ENCODE peak calls at places on chromosomes 12 and 14, in five cellular contexts. Q is heart right ventricle, Z is tibial nerve, C is brain microvascular endothelial cell, E is esophagus muscularis mucosa. H is an unnamed sample. For H3K27me3, the result is how much of the 10 kb centered on the place peaks cover.

GRCh38 chr12:131196220-131196619 is 242.5 kb downstream of the ADGRD1 start:
- DNase-seq in E (peak), Z (no peak), Q (no peak), C (no peak), H (no peak)

GRCh38 chr12:14942532-14942931 is 4.2 kb upstream of the ERP27 start:
- DNase-seq in Q (no peak), E (no peak), C (no peak), Z (no peak), H (no peak)

GRCh38 chr12:130742112-130742511 is 26.0 kb upstream of the RIMBP2 start:
- DNase-seq in Q (no peak), Z (no peak), C (no peak), E (no peak), H (no peak)

GRCh38 chr14:103123634-103124500 is 606 bp downstream of the TNFAIP2 start:
- DNase-seq in E (no peak), Q (peak), Z (peak), C (no peak), H (no peak)

GRCh38 chr12:41512531-41512930 is 324.4 kb downstream of the PDZRN4 start:
- DNase-seq in Z (no peak), C (no peak), Q (no peak), E (no peak), H (no peak)

GRCh38 chr12:5909560-5909959 is 35.5 kb downstream of the ANO2 start:
- DNase-seq in E (peak), Z (no peak), C (no peak), Q (no peak), H (no peak)

GRCh38 chr12:115240251-115240650 is 556.3 kb upstream of the TBX3 start:
- DNase-seq in C (no peak), E (no peak), Q (no peak), Z (no peak), H (no peak)

GRCh38 chr12:94875525-94875924 is 128.0 kb downstream of the NDUFA12 start:
- DNase-seq in E (peak), C (no peak), Q (no peak), Z (no peak), H (no peak)

GRCh38 chr14:99348816-99349609 is 77.0 kb upstream of the BCL11B start:
- DNase-seq in Z (no peak), E (no peak), C (no peak), Q (no peak), H (no peak)

GRCh38 chr14:100440207-100440631 is 117.1 kb downstream of the SLC25A47 start:
- DNase-seq in C (peak), E (no peak), Z (peak), Q (peak), H (peak)

GRCh38 chr12:94172031-94172430 is 23.7 kb downstream of the PLXNC1 start:
- DNase-seq in C (peak), Q (no peak), E (no peak), Z (no peak), H (no peak)

GRCh38 chr14:56414231-56414630 is 165.4 kb upstream of the TMEM260 start:
- DNase-seq in E (no peak), Z (no peak), Q (no peak), C (no peak), H (no peak)

GRCh38 chr12:108214486-108214885 is 85.4 kb downstream of the WSCD2 start:
- DNase-seq in Z (peak), C (peak), Q (peak), E (no peak), H (no peak)

GRCh38 chr12:49340095-49340870 is 3.3 kb upstream of the C1QL4 start:
- DNase-seq in C (no peak), E (no peak), Z (no peak), Q (no peak), H (no peak)

GRCh38 chr14:74275265-74275841 is 27.4 kb downstream of the ABCD4 start:
- DNase-seq in C (peak), Q (no peak), Z (no peak), E (no peak), H (no peak)

GRCh38 chr12:102874819-102875218 is 42.2 kb downstream of the PAH start:
- DNase-seq in Q (no peak), E (peak), Z (peak), C (no peak), H (peak)

GRCh38 chr14:94046696-94047250 is 20.6 kb downstream of the OTUB2 start:
- DNase-seq in Z (no peak), Q (no peak), C (no peak), E (no peak), H (no peak)

GRCh38 chr14:94936411-94936892 is 166.5 kb upstream of the GSC start:
- DNase-seq in Q (peak), C (no peak), E (peak), Z (peak), H (peak)

GRCh38 chr12:12441891-12442461 is 85.1 kb downstream of the BORCS5 start:
- DNase-seq in E (no peak), C (peak), Q (no peak), Z (no peak), H (no peak)

GRCh38 chr12:10136637-10137205 is 6.7 kb upstream of the CLEC7A start:
- DNase-seq in Q (no peak), Z (no peak), E (no peak), C (no peak), H (no peak)

DNA sequence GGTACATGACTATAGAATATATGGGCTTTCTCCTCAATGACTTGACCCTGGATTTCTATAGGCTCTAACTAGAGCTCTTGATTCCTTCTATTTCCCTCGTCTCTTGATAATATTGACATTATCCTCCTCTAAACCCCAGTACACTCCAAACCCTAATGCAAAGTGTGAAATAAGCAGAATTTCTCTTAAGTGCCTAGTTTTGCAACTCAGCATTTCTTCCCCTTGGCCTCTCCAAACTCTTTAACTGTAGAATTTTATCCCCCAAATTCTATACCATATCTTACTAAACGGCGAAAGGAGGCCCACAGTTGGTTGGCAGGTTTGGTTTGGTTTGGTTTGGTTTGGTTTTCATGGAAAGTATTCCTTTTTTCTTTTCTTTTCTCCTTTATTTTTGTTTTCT is 498.7 kb downstream of the CCER1 start:
- DNase-seq in Q (no peak), E (no peak), Z (no peak), C (no peak), H (no peak)
- H3K27me3 ChIP-seq in Q (under half), E (under half), Z (under half), C (under half), H (under half)

GRCh38 chr12:7444076-7444475 is at the start of gene CD163L1:
- DNase-seq in Z (no peak), C (no peak), Q (no peak), E (no peak), H (no peak)
- H3K27ac ChIP-seq in Z (no peak), C (no peak), Q (no peak), E (no peak), H (no peak)

GRCh38 chr12:51247523-51248206 is 9.0 kb downstream of the DAZAP2 start:
- DNase-seq in Z (no peak), C (no peak), Q (no peak), E (no peak), H (no peak)

GRCh38 chr12:51244269-51244668 is 5.6 kb downstream of the DAZAP2 start:
- DNase-seq in Q (no peak), C (peak), Z (no peak), E (no peak), H (no peak)

GRCh38 chr12:51242896-51243295 is 4.3 kb downstream of the DAZAP2 start:
- DNase-seq in Z (no peak), Q (no peak), C (no peak), E (no peak), H (no peak)

GRCh38 chr12:51245476-51246253 is 7.0 kb downstream of the DAZAP2 start:
- DNase-seq in Q (no peak), Z (no peak), E (no peak), C (no peak), H (no peak)

GRCh38 chr12:51246254-51246853 is 7.7 kb downstream of the DAZAP2 start:
- DNase-seq in C (peak), Z (no peak), E (no peak), Q (no peak), H (no peak)
- TF ChIP-seq CTCF in C (peak), Z (no peak), E (no peak), Q (peak), H (no peak)

DNA sequence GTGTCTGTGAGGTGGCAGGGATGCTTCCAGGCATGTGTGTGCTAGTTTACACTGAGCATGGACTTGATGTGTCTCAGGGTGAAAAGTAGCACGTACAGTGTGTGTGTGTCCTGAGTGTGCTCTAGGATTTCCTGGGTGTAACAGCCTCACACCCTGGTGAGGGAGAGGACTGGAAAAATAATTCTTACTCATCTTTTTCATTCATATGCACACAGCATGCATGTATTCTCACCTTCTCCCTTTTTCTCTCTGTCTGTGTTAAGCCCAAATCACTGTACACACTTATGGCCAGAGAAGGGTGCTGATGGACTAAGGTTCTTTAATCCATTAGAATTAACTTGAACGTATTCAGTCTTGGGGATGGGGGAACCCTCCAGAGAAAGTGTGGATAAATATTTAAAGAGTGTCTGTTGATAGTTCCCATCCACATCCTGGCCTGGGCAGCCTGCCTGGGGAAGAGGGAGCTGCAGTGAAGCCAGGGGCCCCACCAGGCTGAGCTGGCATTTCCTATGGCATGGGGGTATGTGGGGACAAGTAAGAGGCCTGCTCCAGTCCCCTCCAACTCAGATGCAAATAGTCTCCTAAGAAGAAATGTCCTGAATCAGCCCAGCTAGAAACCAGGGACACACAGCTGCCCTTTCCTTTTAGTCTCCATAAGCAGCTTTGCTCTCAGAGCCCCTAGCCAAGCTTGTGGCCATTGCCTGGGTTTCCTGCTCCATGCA is 1.1 kb upstream of the HOXC8 start:
- DNase-seq in Q (no peak), C (no peak), E (no peak), Z (no peak), H (no peak)
- H3K27me3 ChIP-seq in Q (under half), C (half or more), E (half or more), Z (half or more), H (half or more)

DNA sequence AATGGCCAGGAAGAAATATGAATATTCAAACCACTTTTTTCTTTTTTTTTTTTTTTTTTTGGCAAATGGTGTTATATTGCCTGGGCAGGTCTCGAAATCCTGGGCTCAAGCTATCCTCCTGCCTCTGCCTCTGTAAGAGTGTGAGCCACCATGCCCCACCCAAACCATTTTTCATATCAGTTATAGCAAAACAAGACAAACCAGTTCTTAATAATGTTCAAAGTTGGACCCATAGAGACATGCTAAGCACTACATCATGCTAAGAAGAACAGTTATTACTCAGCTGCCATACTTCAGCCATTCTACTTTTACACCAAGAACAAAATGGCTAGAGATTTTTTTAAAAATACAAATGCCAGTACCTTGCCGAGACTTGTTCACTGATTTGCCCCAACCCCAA is 25.5 kb downstream of the EIF2S1 start:
- DNase-seq in E (no peak), C (no peak), Z (no peak), Q (no peak), H (no peak)
- H3K27ac ChIP-seq in E (no peak), C (no peak), Z (no peak), Q (no peak), H (no peak)

GRCh38 chr12:139585-139984 is 73.0 kb downstream of the IQSEC3 start:
- DNase-seq in Q (no peak), Z (no peak), C (no peak), E (no peak), H (no peak)

GRCh38 chr12:147242-147641 is 66.7 kb downstream of the SLC6A12 start:
- DNase-seq in C (no peak), Z (no peak), Q (no peak), E (no peak), H (no peak)

GRCh38 chr12:144650-145284 is 69.2 kb downstream of the SLC6A12 start:
- DNase-seq in E (no peak), Q (no peak), Z (no peak), C (no peak), H (no peak)

GRCh38 chr12:145369-145960 is 68.5 kb downstream of the SLC6A12 start:
- DNase-seq in E (no peak), C (no peak), Z (no peak), Q (no peak), H (no peak)

GRCh38 chr12:143964-144649 is 69.8 kb downstream of the SLC6A12 start:
- DNase-seq in Q (no peak), E (no peak), C (no peak), Z (no peak), H (no peak)
- TF ChIP-seq CTCF in Q (no peak), E (no peak), C (no peak), Z (no peak), H (no peak)

H was measured in dorsolateral prefrontal cortex.